ENCODE peak calls at places on chromosomes 12 and 14, in six cellular contexts. D is K562, H is A549, Q is GM12878, M is HepG2, B is upper lobe of left lung. S is an unnamed sample.

GRCh38 chr14:91410781-91411536 is 6.7 kb downstream of the CCDC88C start:
- ATAC-seq in H (no peak), B (no peak), Q (peak; percentile 44), D (no peak), M (no peak), S (no peak)

GRCh38 chr14:86057018-86057667 is 527.2 kb downstream of the FLRT2 start:
- ATAC-seq in Q (peak; percentile 40), B (no peak), M (no peak), H (no peak), D (no peak), S (no peak)

GRCh38 chr14:41490323-41490722 is 116.4 kb upstream of the LRFN5 start:
- ATAC-seq in Q (no peak), B (no peak), D (no peak), M (no peak), H (no peak), S (no peak)

GRCh38 chr14:31241450-31242114 is 34.0 kb upstream of the HECTD1 start:
- ATAC-seq in B (no peak), H (no peak), D (peak; percentile 75), Q (peak; percentile 74), M (peak; percentile 64), S (peak; percentile 25)

GRCh38 chr14:81729622-81730021 is 196.0 kb upstream of the SEL1L start:
- ATAC-seq in H (no peak), B (no peak), D (no peak), Q (no peak), M (no peak), S (no peak)

GRCh38 chr12:86249856-86250255 is 6.3 kb downstream of the MGAT4C start:
- ATAC-seq in M (no peak), B (no peak), Q (peak; percentile 77), D (no peak), H (no peak), S (no peak)

GRCh38 chr12:65492997-65493892 is 214.8 kb downstream of the MSRB3 start:
- ATAC-seq in D (no peak), M (no peak), B (no peak), Q (no peak), H (no peak), S (no peak)

GRCh38 chr12:67434653-67435375 is 165.7 kb downstream of the CAND1 start:
- ATAC-seq in Q (no peak), B (peak; percentile 64), M (peak; percentile 75), H (peak; percentile 74), D (no peak), S (no peak)

GRCh38 chr14:97328743-97329142 is 531.6 kb downstream of the VRK1 start:
- ATAC-seq in H (no peak), D (peak; percentile 41), B (no peak), Q (no peak), M (no peak), S (no peak)

GRCh38 chr14:35292770-35293561 is 784 bp downstream of the PSMA6 start:
- ATAC-seq in B (peak; percentile 3), H (peak; percentile 47), Q (peak; percentile 30), M (peak; percentile 16), D (peak; percentile 35), S (no peak)

GRCh38 chr12:13536219-13536910 is 339.8 kb downstream of the EMP1 start:
- ATAC-seq in H (no peak), D (no peak), Q (peak; percentile 93), M (no peak), B (no peak), S (no peak)

GRCh38 chr12:131039551-131039950 is 85.8 kb downstream of the ADGRD1 start:
- ATAC-seq in M (no peak), B (no peak), Q (no peak), D (no peak), H (no peak), S (no peak)

GRCh38 chr14:101559250-101559623 is 2.1 kb upstream of the DIO3 start:
- ATAC-seq in M (no peak), H (no peak), Q (no peak), B (no peak), D (no peak), S (peak; percentile 3)

GRCh38 chr14:93525691-93526451 is 95.1 kb downstream of the UNC79 start:
- ATAC-seq in Q (no peak), H (no peak), B (peak; percentile 75), D (no peak), M (no peak), S (no peak)

GRCh38 chr14:96660667-96661066 is 136.5 kb upstream of the VRK1 start:
- ATAC-seq in M (no peak), D (no peak), B (no peak), Q (peak; percentile 50), H (no peak), S (no peak)

GRCh38 chr12:9389796-9390195 is 181.6 kb upstream of the PZP start:
- ATAC-seq in Q (no peak), H (no peak), B (no peak), M (no peak), D (no peak), S (no peak)

GRCh38 chr14:24681056-24681455 is 47.1 kb upstream of the GZMB start:
- ATAC-seq in H (no peak), D (no peak), Q (no peak), M (no peak), B (no peak), S (no peak)

GRCh38 chr12:124494751-124495129 is 72.7 kb downstream of the NCOR2 start:
- ATAC-seq in B (no peak), Q (no peak), H (no peak), M (no peak), D (no peak), S (no peak)

GRCh38 chr12:124496584-124496983 is 70.8 kb downstream of the NCOR2 start:
- ATAC-seq in B (no peak), D (peak; percentile 78), H (no peak), M (no peak), Q (no peak), S (no peak)

GRCh38 chr12:124493809-124494750 is 73.3 kb downstream of the NCOR2 start:
- ATAC-seq in B (no peak), D (no peak), M (no peak), H (no peak), Q (peak; percentile 96), S (no peak)

GRCh38 chr12:124497039-124497438 is 70.4 kb downstream of the NCOR2 start:
- ATAC-seq in D (no peak), B (peak; percentile 33), H (no peak), Q (no peak), M (no peak), S (no peak)

GRCh38 chr12:124495194-124495983 is 72.0 kb downstream of the NCOR2 start:
- ATAC-seq in M (no peak), Q (no peak), D (no peak), B (no peak), H (no peak), S (no peak)
- H3K27ac ChIP-seq in M (no peak overlapping the region), Q (peak overlapping the region; percentile 91), D (no peak overlapping the region), B (no peak overlapping the region), H (no peak overlapping the region), S (peak overlapping the region; percentile 86)

GRCh38 chr12:93197067-93197593 is 180.6 kb upstream of the NUDT4 start:
- ATAC-seq in Q (no peak), B (no peak), H (peak; percentile 32), D (no peak), M (no peak), S (no peak)

GRCh38 chr12:93195511-93195910 is 182.2 kb upstream of the NUDT4 start:
- ATAC-seq in D (no peak), M (no peak), Q (no peak), H (no peak), B (no peak), S (no peak)

GRCh38 chr12:93191461-93191860 is 186.3 kb upstream of the NUDT4 start:
- ATAC-seq in H (no peak), Q (no peak), M (no peak), B (no peak), D (no peak), S (no peak)

GRCh38 chr12:93192878-93193277 is 184.8 kb upstream of the NUDT4 start:
- ATAC-seq in Q (no peak), B (no peak), M (no peak), H (no peak), D (peak; percentile 84), S (no peak)

DNA sequence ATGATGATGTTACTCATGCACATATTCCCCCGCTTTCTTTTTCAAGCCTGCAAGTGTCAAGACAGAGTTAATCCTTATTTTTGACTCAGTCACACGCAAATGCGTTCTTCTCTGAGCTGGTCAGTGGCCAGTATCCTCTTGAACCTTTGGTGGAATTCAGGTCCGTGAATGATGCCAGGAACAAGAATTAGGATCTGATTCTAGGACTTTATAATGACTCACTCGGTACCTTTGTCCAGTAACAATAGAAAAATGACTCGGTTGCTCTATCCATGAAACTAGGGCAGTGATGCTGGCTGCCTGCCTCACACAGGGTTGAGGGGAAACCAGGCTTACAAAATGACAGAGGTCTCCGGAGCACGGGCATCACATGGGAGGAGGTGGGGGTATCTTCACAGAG is 185.8 kb upstream of the NUDT4 start:
- ATAC-seq in H (no peak), D (no peak), M (no peak), Q (no peak), B (peak; percentile 42), S (peak; percentile 89)
- TF ChIP-seq EP300 in H (no peak), D (no peak), M (no peak), Q (no peak), B (no peak), S (no peak)

DNA sequence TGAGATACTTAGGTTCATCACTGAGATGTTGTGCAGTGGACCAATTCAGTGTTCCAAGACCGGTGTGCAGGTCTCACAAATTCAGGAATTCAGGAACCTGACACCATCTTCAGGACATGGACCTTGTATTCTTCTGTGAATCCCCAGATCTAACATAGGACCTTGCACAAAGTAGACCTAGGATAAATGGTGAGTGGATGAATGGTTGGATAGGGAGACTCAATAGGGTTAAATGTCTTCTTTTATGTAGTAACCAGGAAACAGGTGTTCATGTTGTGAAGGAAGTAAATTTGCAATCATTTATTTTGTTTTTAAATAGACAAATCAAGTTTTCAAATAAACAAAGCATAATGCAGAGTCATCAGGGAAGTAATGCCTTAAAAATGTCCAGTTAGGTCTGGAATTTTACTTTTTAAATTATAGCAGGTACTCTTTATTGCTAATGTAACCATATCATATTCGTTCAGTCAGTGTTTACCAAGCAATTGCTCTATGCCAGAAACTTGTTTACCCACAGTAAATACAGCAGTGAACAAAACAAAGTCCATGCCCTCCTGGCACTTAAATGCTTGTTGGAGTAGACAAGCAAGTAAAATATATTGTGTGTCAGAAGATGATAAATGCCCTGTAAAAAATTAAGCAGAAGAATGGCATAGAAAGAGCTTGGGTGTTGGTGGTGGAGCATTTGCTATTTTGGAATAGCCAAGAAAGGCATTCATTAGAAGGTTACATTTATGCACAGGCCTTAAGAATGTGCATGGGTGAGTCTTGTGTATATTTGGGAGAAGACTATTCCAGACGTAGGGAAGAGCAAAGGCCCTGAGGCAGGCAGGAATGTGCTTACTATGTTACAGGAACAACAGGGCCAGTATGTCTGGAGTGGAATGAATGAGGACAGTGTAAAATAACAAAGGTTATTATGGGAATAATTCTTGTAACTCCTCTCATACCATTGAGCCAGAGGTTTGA is 26.3 kb downstream of the RXYLT1 start:
- ATAC-seq in D (no peak), B (no peak), M (peak; percentile 91), Q (no peak), H (peak; percentile 51), S (no peak)
- H3K27ac ChIP-seq in D (no peak overlapping the region), B (no peak overlapping the region), M (peak overlapping the region; percentile 13), Q (no peak overlapping the region), H (peak overlapping the region; percentile 24), S (no peak overlapping the region)

GRCh38 chr12:22539055-22539454 is 5.3 kb downstream of the C2CD5 start:
- ATAC-seq in H (no peak), D (no peak), B (peak; percentile 79), Q (no peak), M (no peak), S (no peak)
- TF ChIP-seq EP300 in H (no peak), D (no peak), B (no peak), Q (no peak), M (no peak), S (no peak)

S was measured in gastroesophageal sphincter.